ENCODE peak calls at places on chromosomes 11 and 22, in five cellular contexts. P, B, H, N and J are unnamed samples.

GRCh38 chr11:41414771-41415440 is 44.5 kb downstream of the LRRC4C start:
- DNase-seq in B (no peak), H (no peak), N (no peak), P (no peak), J (no peak)

GRCh38 chr11:63521896-63522295 is 14.7 kb upstream of the PLAAT4 start:
- DNase-seq in H (no peak), P (no peak), B (no peak), N (no peak), J (peak; percentile 8)

GRCh38 chr11:76602431-76602861 is 68.1 kb downstream of the LRRC32 start:
- DNase-seq in B (no peak), P (no peak), H (no peak), N (peak; percentile 71), J (peak; percentile 23)

GRCh38 chr11:45930031-45930794 is 7.8 kb downstream of the LARGE2 start:
- DNase-seq in H (no peak), N (no peak), P (peak; percentile 36), B (no peak), J (no peak)

GRCh38 chr11:68128682-68129327 is 7.6 kb upstream of the CHKA start:
- DNase-seq in H (no peak), P (peak; percentile 74), B (no peak), N (peak; percentile 92), J (peak; percentile 60)

GRCh38 chr11:46386674-46387073 is 4.9 kb downstream of the CHRM4 start:
- DNase-seq in B (no peak), H (no peak), N (no peak), P (no peak), J (no peak)

GRCh38 chr11:117817213-117818035 is 7.1 kb downstream of the FXYD2 start:
- DNase-seq in N (peak; percentile 74), B (peak; percentile 84), P (peak; percentile 90), H (peak; percentile 70), J (peak; percentile 85)

GRCh38 chr11:23540101-23540561 is 679.9 kb upstream of the CCDC179 start:
- DNase-seq in B (peak; percentile 57), H (peak; percentile 49), P (peak; percentile 69), N (no peak), J (peak; percentile 53)

GRCh38 chr22:24685804-24686203 is 82.8 kb downstream of the GGT1 start:
- DNase-seq in B (peak; percentile 14), P (peak; percentile 51), H (no peak), N (no peak), J (no peak)
- H3K14ac ChIP-seq in B (no peak overlapping the region), P (no peak overlapping the region), H (no peak overlapping the region), N (no peak overlapping the region), J (no peak overlapping the region)

GRCh38 chr11:34588701-34589100 is 32.2 kb upstream of the EHF start:
- DNase-seq in H (no peak), B (no peak), P (no peak), N (no peak), J (no peak)
- H2BK12ac ChIP-seq in H (no peak overlapping the region), B (no peak overlapping the region), P (no peak overlapping the region), N (no peak overlapping the region), J (no peak overlapping the region)

DNA sequence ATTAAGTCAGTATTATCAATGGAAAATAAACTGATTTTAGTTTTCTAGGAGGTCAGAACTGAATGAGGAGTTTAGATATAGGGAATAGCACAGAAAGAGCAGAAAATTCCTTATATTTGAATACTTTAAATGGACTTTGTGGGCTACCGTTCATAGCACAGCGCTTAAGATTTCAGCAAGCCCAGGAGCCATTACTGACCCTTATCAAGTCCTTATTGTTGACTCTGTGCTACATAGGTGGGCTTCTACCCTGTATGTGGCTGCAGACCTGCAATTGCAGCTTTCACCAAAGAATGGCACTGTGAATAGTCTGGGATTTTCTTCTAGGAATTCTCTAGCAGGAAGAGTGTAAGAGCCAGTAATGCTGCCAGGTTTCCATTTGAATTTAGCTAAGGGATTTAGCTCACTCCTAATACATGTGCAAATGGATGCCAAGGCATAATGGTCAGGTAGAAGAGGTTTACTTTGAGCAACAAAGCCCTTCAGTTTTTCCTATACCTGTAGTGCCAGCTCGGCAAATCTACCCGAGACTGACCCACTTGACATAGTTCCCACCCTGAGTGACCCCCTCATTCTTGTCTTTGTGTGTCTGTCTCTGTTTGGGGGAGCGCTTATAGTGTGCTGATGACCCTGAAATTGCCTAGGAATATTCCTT is 42.5 kb upstream of the DLAT start:
- DNase-seq in H (no peak), P (no peak), N (no peak), B (no peak), J (no peak)
- H3K14ac ChIP-seq in H (no peak overlapping the region), P (peak overlapping the region; percentile 61), N (no peak overlapping the region), B (no peak overlapping the region), J (no peak overlapping the region)

GRCh38 chr11:96084610-96085348 is 160.9 kb upstream of the MTMR2 start:
- DNase-seq in B (no peak), N (no peak), P (no peak), H (no peak), J (peak; percentile 77)
- H2BK12ac ChIP-seq in B (no peak overlapping the region), N (peak overlapping the region; percentile 47), P (no peak overlapping the region), H (no peak overlapping the region), J (no peak overlapping the region)

GRCh38 chr22:44916281-44917231 is 93.2 kb downstream of the PHF21B start:
- DNase-seq in P (no peak), B (no peak), H (no peak), N (no peak), J (no peak)
- H3K14ac ChIP-seq in P (no peak overlapping the region), B (peak overlapping the region; percentile 38), H (no peak overlapping the region), N (peak overlapping the region; percentile 14), J (no peak overlapping the region)

GRCh38 chr11:44811841-44812448 is 85.2 kb downstream of the TSPAN18 start:
- DNase-seq in B (no peak), N (no peak), P (no peak), H (no peak), J (no peak)

GRCh38 chr11:44815917-44816456 is 89.2 kb downstream of the TSPAN18 start:
- DNase-seq in P (no peak), N (no peak), H (no peak), B (no peak), J (no peak)

GRCh38 chr11:44813401-44813800 is 86.6 kb downstream of the TSPAN18 start:
- DNase-seq in H (no peak), B (no peak), P (no peak), N (no peak), J (no peak)

GRCh38 chr11:44814881-44815592 is 88.3 kb downstream of the TSPAN18 start:
- DNase-seq in P (no peak), H (no peak), B (no peak), N (no peak), J (peak; percentile 52)

GRCh38 chr11:44812971-44813370 is 86.2 kb downstream of the TSPAN18 start:
- DNase-seq in N (no peak), B (no peak), H (no peak), P (no peak), J (no peak)
- H2BK12ac ChIP-seq in N (no peak overlapping the region), B (peak overlapping the region; percentile 77), H (no peak overlapping the region), P (no peak overlapping the region), J (no peak overlapping the region)

DNA sequence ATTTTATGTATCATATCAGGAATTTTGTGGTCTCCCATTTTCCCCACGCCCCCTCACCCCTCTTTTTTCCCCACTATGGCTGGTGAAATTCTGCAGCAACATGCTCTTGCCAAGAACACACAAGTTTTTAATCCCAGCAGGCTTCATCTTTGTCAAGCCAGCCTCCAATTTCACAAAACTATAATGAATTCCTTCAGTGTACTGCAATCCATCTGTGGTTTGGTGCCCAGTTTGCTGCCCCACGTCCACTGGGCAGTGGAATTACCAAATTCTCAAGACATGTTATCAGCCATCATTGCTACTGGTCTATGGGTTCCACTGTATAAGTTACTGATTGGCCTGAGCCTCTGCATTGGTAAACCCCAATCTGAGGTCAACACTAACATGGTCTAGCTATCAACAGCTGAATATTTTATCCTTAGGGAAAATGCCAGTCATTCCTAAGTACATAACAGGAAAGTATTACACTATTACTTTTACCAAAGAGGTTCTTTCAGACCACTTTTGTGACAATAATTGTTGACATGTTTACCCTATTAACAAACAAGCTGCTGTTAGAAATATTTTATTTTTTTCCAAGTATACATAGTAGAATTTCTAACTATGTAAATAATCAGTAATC is 1.7 kb upstream of the PICALM start:
- DNase-seq in N (no peak), P (no peak), H (no peak), B (no peak), J (no peak)
- H3K14ac ChIP-seq in N (peak overlapping the region; percentile 79), P (no peak overlapping the region), H (no peak overlapping the region), B (no peak overlapping the region), J (no peak overlapping the region)

GRCh38 chr11:32420139-32420538 is 15.2 kb downstream of the WT1 start:
- DNase-seq in B (no peak), P (no peak), H (no peak), N (no peak), J (no peak)
- H2BK12ac ChIP-seq in B (no peak overlapping the region), P (no peak overlapping the region), H (no peak overlapping the region), N (no peak overlapping the region), J (no peak overlapping the region)

GRCh38 chr22:20503816-20504215 is 3.6 kb upstream of the MED15 start:
- DNase-seq in B (no peak), P (no peak), N (peak; percentile 45), H (no peak), J (no peak)
- H3K14ac ChIP-seq in B (no peak overlapping the region), P (no peak overlapping the region), N (peak overlapping the region; percentile 12), H (no peak overlapping the region), J (no peak overlapping the region)

GRCh38 chr22:20627432-20627831 is 120.0 kb downstream of the MED15 start:
- DNase-seq in N (no peak), P (no peak), B (no peak), H (no peak), J (no peak)
- H2BK12ac ChIP-seq in N (no peak overlapping the region), P (no peak overlapping the region), B (no peak overlapping the region), H (no peak overlapping the region), J (no peak overlapping the region)